ENCODE peak calls at places on chromosomes 4 and X, in five cellular contexts. Y is tibial nerve, D is IMR-90, F is GM12878, C is testis. W is an unnamed sample.

GRCh38 chrX:134502686-134503085 is 42.7 kb downstream of the HPRT1 start:
- DNase-seq in C (no peak), D (peak), F (no peak), Y (no peak), W (no peak)

GRCh38 chr4:70577220-70577927 is 14.7 kb upstream of the AMBN start:
- DNase-seq in C (no peak), D (no peak), F (no peak), Y (no peak), W (no peak)

GRCh38 chrX:107710617-107711391 is 64.8 kb downstream of the TSC22D3 start:
- DNase-seq in D (peak), C (peak), Y (peak), F (peak), W (peak)

GRCh38 chrX:110204986-110205385 is 112.9 kb downstream of the AMMECR1 start:
- DNase-seq in Y (no peak), F (no peak), D (peak), C (no peak), W (no peak)

GRCh38 chrX:142156567-142156966 is 48.5 kb downstream of the MAGEC2 start:
- DNase-seq in Y (no peak), C (no peak), F (no peak), D (no peak), W (no peak)

GRCh38 chr4:99458911-99459447 is 23.8 kb upstream of the ADH7 start:
- DNase-seq in C (no peak), F (no peak), Y (no peak), D (peak), W (no peak)

GRCh38 chrX:50161143-50161542 is 39.7 kb downstream of the AKAP4 start:
- DNase-seq in Y (no peak), F (no peak), C (no peak), D (peak), W (no peak)

GRCh38 chr4:48746608-48747374 is 33.3 kb downstream of the FRYL start:
- DNase-seq in Y (no peak), C (no peak), D (no peak), F (no peak), W (no peak)

GRCh38 chr4:38075370-38076152 is 115.4 kb downstream of the PTTG2 start:
- DNase-seq in Y (peak), F (no peak), D (peak), C (no peak), W (peak)

GRCh38 chr4:453267-453666 is 45.7 kb downstream of the ZNF721 start:
- DNase-seq in Y (no peak), D (no peak), F (no peak), C (no peak), W (no peak)

GRCh38 chr4:112234952-112235609 is 3.5 kb downstream of the AP1AR start:
- DNase-seq in C (peak), Y (peak), D (peak), F (peak), W (peak)

GRCh38 chrX:17564689-17565409 is 172.4 kb upstream of the SCML1 start:
- DNase-seq in Y (no peak), F (no peak), C (no peak), D (no peak), W (no peak)

GRCh38 chr4:120018786-120019185 is 47.9 kb downstream of the MAD2L1 start:
- DNase-seq in C (no peak), Y (no peak), F (no peak), D (peak), W (no peak)

GRCh38 chr4:498328-498919 is 532 bp downstream of the ZNF721 start:
- DNase-seq in C (no peak), D (no peak), Y (no peak), F (no peak), W (no peak)

GRCh38 chr4:38739438-38739837 is 43.4 kb downstream of the TLR10 start:
- DNase-seq in D (no peak), C (no peak), Y (no peak), F (no peak), W (no peak)

GRCh38 chr4:172225457-172225856 is 412.3 kb downstream of the GALNTL6 start:
- DNase-seq in F (no peak), C (no peak), D (no peak), Y (no peak), W (no peak)

GRCh38 chr4:146342600-146343192 is 128.4 kb downstream of the REELD1 start:
- DNase-seq in F (no peak), C (peak), D (peak), Y (peak), W (peak)

GRCh38 chr4:7104366-7105031 is 36.6 kb upstream of the GRPEL1 start:
- DNase-seq in C (no peak), Y (no peak), F (no peak), D (no peak), W (no peak)

GRCh38 chr4:7103599-7104365 is 35.9 kb upstream of the GRPEL1 start:
- DNase-seq in D (peak), Y (peak), C (no peak), F (no peak), W (peak)

GRCh38 chr4:7101692-7102515 is 34.0 kb upstream of the GRPEL1 start:
- DNase-seq in Y (peak), C (peak), F (no peak), D (peak), W (peak)

GRCh38 chr4:7105261-7105660 is 37.4 kb upstream of the GRPEL1 start:
- DNase-seq in Y (no peak), C (no peak), D (peak), F (no peak), W (no peak)

GRCh38 chr4:7103031-7103598 is 35.3 kb upstream of the GRPEL1 start:
- DNase-seq in F (peak), D (peak), C (peak), Y (peak), W (peak)
- TF ChIP-seq POLR2A in F (peak), D (no peak), C (no peak), Y (peak), W (peak)

DNA sequence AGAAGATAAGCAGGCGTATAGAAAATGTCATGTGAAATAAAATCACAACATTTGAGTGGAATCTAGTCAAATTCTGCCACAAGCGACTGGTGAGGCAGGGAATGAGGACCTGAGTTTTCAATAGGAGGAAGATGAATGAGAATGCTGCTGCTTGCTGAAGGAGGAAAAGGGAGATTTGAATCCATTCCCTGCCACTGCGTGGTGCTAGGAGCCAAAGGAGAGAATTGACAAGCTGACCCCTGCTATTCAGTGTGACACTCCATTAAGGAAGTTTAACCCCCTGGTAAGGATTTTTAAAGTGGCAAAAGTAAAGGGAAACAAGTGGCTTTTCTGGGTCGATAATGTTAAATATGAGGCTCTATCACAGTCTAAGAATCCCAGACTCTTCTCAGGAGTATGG is 314.0 kb downstream of the NAF1 start:
- DNase-seq in F (no peak), C (no peak), Y (no peak), D (no peak), W (no peak)
- TF ChIP-seq POLR2A in F (no peak), C (no peak), Y (no peak), D (no peak), W (no peak)

GRCh38 chrX:66638591-66639500 is at the start of gene EDA2R:
- DNase-seq in F (peak), D (peak), C (peak), Y (peak), W (peak)
- TF ChIP-seq POLR2A in F (peak), D (peak), C (no peak), Y (no peak), W (no peak)

GRCh38 chr4:16225681-16225995 is 633 bp downstream of the TAPT1 start:
- DNase-seq in D (no peak), C (no peak), F (no peak), Y (no peak), W (no peak)
- TF ChIP-seq POLR2A in D (no peak), C (no peak), F (no peak), Y (no peak), W (no peak)

W was measured in body of pancreas.